ENCODE peak calls at places on chromosome 17, in five cellular contexts. R, V, X, C and I are unnamed samples. For H3K4me1, the result is how much of the 10 kb centered on the place peaks cover.

GRCh38 chr17:19578545-19578944 is 44.9 kb downstream of the SLC47A1 start:
- DNase-seq in V (no peak), R (no peak), C (no peak), X (no peak), I (no peak)

GRCh38 chr17:66123163-66123562 is 68.8 kb downstream of the CEP112 start:
- DNase-seq in X (no peak), V (no peak), C (no peak), R (no peak), I (no peak)

GRCh38 chr17:41650794-41651624 is 26.6 kb upstream of the KRT17 start:
- DNase-seq in R (no peak), C (no peak), V (peak), X (no peak), I (no peak)

GRCh38 chr17:65556910-65557348 is 4.5 kb downstream of the AXIN2 start:
- DNase-seq in V (no peak), R (no peak), X (no peak), C (no peak), I (no peak)

GRCh38 chr17:28896884-28897768 is at the start of gene FLOT2:
- DNase-seq in X (peak), C (peak), V (peak), R (peak), I (peak)

GRCh38 chr17:11296994-11297393 is 56.0 kb downstream of the SHISA6 start:
- DNase-seq in R (no peak), C (no peak), V (no peak), X (peak), I (no peak)

GRCh38 chr17:28968269-28968913 is 17.1 kb upstream of the PHF12 start:
- DNase-seq in C (no peak), V (no peak), R (no peak), X (no peak), I (no peak)

GRCh38 chr17:78986048-78986648 is 6.4 kb upstream of the LGALS3BP start:
- DNase-seq in R (peak), V (no peak), X (no peak), C (no peak), I (no peak)

GRCh38 chr17:4626734-4627256 is 14.7 kb downstream of the ALOX15 start:
- DNase-seq in R (no peak), C (no peak), V (no peak), X (no peak), I (no peak)

GRCh38 chr17:13385481-13385907 is 216.2 kb downstream of the HS3ST3A1 start:
- DNase-seq in C (peak), V (no peak), R (no peak), X (no peak), I (no peak)

GRCh38 chr17:6713130-6713917 is at the start of gene SLC13A5:
- DNase-seq in R (no peak), V (peak), X (peak), C (no peak), I (peak)

GRCh38 chr17:50420419-50421112 is 5.5 kb upstream of the ACSF2 start:
- DNase-seq in C (no peak), X (no peak), R (no peak), V (no peak), I (no peak)

GRCh38 chr17:49157784-49158183 is 25.2 kb downstream of the B4GALNT2 start:
- DNase-seq in X (peak), V (no peak), R (no peak), C (no peak), I (no peak)

GRCh38 chr17:15516150-15516549 is 47.1 kb downstream of the TVP23C start:
- DNase-seq in C (no peak), X (no peak), V (no peak), R (no peak), I (no peak)

GRCh38 chr17:36857698-36858097 is 79.6 kb upstream of the LHX1 start:
- DNase-seq in C (no peak), V (no peak), X (no peak), R (no peak), I (no peak)

GRCh38 chr17:57442401-57442823 is 186.1 kb downstream of the MSI2 start:
- DNase-seq in V (no peak), C (no peak), X (no peak), R (no peak), I (peak)

GRCh38 chr17:5826384-5826783 is 242.1 kb upstream of the NLRP1 start:
- DNase-seq in V (no peak), X (no peak), C (no peak), R (no peak), I (no peak)

GRCh38 chr17:59093145-59093701 is 13.5 kb downstream of the TRIM37 start:
- DNase-seq in R (no peak), C (no peak), X (no peak), V (no peak), I (no peak)

GRCh38 chr17:8055851-8056231 is 17.0 kb downstream of the ALOX15B start:
- DNase-seq in C (no peak), X (no peak), V (no peak), R (no peak), I (no peak)

GRCh38 chr17:56978441-56979090 is 635 bp downstream of the SCPEP1 start:
- DNase-seq in R (no peak), V (no peak), C (no peak), X (no peak), I (no peak)

GRCh38 chr17:45424769-45425124 is 7.9 kb downstream of the ARHGAP27 start:
- DNase-seq in C (no peak), V (peak), R (no peak), X (no peak), I (no peak)

GRCh38 chr17:44972953-44973352 is 4.8 kb upstream of the C1QL1 start:
- DNase-seq in X (no peak), V (no peak), R (no peak), C (no peak), I (no peak)

GRCh38 chr17:57481901-57482300 is 225.6 kb downstream of the MSI2 start:
- DNase-seq in X (no peak), V (no peak), C (no peak), R (no peak), I (no peak)

GRCh38 chr17:7717756-7718350 is 309 bp downstream of the DNAH2 start:
- DNase-seq in C (no peak), X (peak), R (no peak), V (no peak), I (no peak)

DNA sequence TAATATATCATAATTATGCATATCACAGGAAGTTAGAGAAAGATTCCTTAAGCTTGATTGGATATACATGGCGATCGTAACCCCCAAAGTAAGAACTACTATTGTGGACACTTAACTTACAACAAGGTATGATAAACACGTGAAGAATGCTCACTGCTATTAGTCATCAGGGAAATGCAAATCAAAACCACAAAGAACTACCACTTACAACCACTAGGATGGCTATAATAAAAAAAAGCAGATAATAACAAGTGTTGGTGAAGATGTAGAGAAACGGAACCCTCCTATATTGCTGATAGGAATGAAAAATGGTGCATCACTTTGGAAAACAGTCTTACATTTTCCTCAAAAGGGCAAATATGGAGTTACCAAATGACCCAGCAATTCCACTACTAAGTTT is 265.9 kb downstream of the SLC39A11 start:
- DNase-seq in X (peak), V (no peak), R (no peak), C (no peak), I (no peak)
- TF ChIP-seq CTCF in X (no peak), V (no peak), R (peak), C (no peak), I (no peak)

GRCh38 chr17:69428252-69428980 is 13.9 kb downstream of the MAP2K6 start:
- DNase-seq in R (no peak), V (no peak), C (peak), X (no peak), I (no peak)

GRCh38 chr17:69431835-69432234 is 17.3 kb downstream of the MAP2K6 start:
- DNase-seq in X (no peak), R (no peak), C (no peak), V (no peak), I (no peak)

GRCh38 chr17:69433093-69433492 is 18.6 kb downstream of the MAP2K6 start:
- DNase-seq in R (no peak), V (no peak), X (no peak), C (no peak), I (no peak)

GRCh38 chr17:69427486-69428197 is 13.1 kb downstream of the MAP2K6 start:
- DNase-seq in R (no peak), C (no peak), V (no peak), X (no peak), I (no peak)

GRCh38 chr17:69430488-69430887 is 16.0 kb downstream of the MAP2K6 start:
- DNase-seq in C (no peak), R (no peak), X (no peak), V (no peak), I (no peak)
- TF ChIP-seq EP300 in C (no peak), R (no peak), X (no peak), V (no peak), I (no peak)

DNA sequence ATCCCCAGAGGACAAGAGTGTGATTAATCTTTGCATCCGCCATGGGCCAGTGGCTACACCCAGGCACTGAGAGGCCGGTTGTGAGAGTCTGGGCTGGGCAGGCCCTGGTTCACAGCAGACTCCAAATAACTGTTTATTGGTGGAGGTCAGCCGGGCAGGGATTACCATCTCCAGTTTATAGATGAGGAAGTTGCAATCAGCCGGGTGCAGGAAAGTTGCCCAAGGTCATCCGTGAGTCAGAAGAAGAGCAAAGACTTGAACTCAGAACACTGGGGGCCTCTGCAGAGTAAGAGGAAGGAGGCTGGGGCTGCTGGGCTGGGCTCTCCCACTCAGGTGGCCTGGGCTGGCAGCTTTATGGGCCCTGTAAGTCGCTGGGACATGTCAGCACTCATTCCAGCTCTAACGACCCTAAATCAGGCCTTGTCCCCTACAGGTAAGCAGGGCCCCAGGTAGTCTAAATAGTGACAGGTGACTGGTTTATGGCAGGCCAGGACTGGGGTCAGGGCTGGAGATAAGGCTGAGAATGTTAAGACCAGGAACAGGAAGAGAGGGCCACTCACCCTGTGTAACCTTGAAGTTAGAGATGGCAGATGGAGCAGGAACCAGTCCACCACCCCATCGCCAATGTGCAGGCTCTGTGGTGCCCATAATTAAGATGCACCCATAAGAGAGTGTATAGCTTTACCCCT is 2.1 kb upstream of the CA4 start:
- DNase-seq in X (no peak), V (no peak), R (no peak), C (no peak), I (no peak)
- H3K4me1 ChIP-seq in X (under half), V (under half), R (under half), C (under half), I (under half)

GRCh38 chr17:67358612-67359011 is 7.8 kb downstream of the PSMD12 start:
- DNase-seq in V (no peak), X (no peak), R (no peak), C (no peak), I (no peak)

GRCh38 chr17:67360880-67361279 is 5.5 kb downstream of the PSMD12 start:
- DNase-seq in R (no peak), C (no peak), V (no peak), X (no peak), I (no peak)

GRCh38 chr17:67362173-67362572 is 4.2 kb downstream of the PSMD12 start:
- DNase-seq in C (no peak), R (no peak), X (no peak), V (no peak), I (no peak)

GRCh38 chr17:67364847-67365761 is 1.3 kb downstream of the PSMD12 start:
- DNase-seq in V (no peak), R (no peak), X (no peak), C (no peak), I (no peak)

DNA sequence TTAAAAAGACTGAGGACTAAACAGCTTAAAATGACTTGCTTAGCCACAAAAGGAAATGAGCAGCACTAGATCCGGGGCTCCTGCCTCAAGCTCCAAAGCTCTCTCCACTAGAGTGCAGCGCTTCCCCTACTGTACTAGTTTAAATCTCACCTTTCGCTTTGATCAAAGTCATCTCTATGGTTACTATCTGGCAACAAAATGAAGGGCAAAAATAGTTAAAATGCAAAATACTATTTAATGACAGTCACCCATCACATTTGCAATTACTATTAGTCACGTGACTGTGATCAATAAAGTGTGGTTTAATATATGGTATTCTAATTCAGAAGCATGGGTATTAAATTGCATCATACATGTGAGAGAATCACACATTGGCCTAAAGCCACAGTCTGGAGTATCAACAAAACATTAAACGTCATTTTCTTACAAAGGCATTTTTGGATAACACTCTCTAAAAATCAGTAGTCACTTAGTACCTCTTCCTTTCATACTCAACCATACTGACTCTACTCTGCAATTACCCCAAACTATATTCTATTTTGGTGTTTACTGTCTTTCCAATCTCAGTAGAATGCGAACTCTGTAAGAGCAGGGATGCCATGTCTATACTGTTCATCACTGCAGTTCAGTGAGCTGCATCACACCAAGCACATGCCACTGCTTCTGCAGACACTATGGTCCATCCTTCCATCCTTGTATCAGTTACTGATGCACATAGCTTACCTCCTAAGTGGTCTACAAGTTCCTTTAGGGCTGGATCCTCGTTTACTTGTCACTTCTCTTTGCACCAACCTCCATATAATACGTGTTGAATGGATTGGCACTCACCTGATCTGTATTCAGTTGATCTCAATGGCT is 6.2 kb downstream of the PSMD12 start:
- DNase-seq in C (no peak), X (peak), R (no peak), V (no peak), I (no peak)
- TF ChIP-seq CTCF in C (no peak), X (peak), R (no peak), V (no peak), I (no peak)

GRCh38 chr17:17237026-17237799 is at the start of gene FLCN:
- DNase-seq in X (peak), R (peak), C (peak), V (peak), I (peak)
- TF ChIP-seq EP300 in X (no peak), R (no peak), C (no peak), V (no peak), I (peak)

GRCh38 chr17:75854111-75854748 is 905 bp downstream of the WBP2 start:
- DNase-seq in R (no peak), X (peak), V (no peak), C (peak), I (no peak)

GRCh38 chr17:75855310-75856061 is at the start of gene WBP2:
- DNase-seq in X (peak), V (peak), R (peak), C (peak), I (peak)

GRCh38 chr17:75850928-75851692 is 4.0 kb downstream of the WBP2 start:
- DNase-seq in C (no peak), V (no peak), R (no peak), X (no peak), I (no peak)

GRCh38 chr17:75854881-75855309 is 240 bp downstream of the WBP2 start:
- DNase-seq in V (no peak), C (no peak), R (no peak), X (peak), I (no peak)

GRCh38 chr17:75853410-75853809 is 1.7 kb downstream of the WBP2 start:
- DNase-seq in C (no peak), X (no peak), V (no peak), R (no peak), I (no peak)
- H3K4me1 ChIP-seq in C (under half), X (under half), V (under half), R (half or more), I (under half)

DNA sequence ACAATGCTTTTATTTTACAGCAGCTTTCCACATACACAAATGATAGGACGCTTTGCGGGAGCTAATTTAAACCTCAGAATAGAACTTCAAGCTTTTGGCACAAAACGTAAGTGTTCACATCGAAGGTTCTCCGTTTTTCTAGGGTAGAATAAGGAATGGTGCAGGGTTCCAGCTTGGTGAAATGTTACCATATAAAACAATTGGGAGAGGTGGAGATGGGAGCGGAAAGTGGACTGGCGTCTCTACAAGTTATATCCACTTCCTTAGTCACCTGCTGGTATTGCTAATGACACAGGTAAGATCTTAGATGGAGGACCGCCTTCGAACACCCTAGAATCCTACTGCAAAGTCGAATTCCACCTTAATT is 1.7 kb upstream of the NXN start:
- DNase-seq in R (no peak), C (no peak), X (no peak), V (no peak), I (no peak)
- TF ChIP-seq CTCF in R (no peak), C (no peak), X (no peak), V (no peak), I (no peak)

GRCh38 chr17:43661699-43662431 is at the start of gene MEOX1:
- DNase-seq in C (no peak), V (no peak), X (no peak), R (no peak), I (no peak)

GRCh38 chr17:43662432-43663141 is 865 bp upstream of the MEOX1 start:
- DNase-seq in R (no peak), X (no peak), V (no peak), C (no peak), I (no peak)

GRCh38 chr17:43659823-43660222 is 1.9 kb downstream of the MEOX1 start:
- DNase-seq in C (no peak), X (no peak), R (no peak), V (no peak), I (no peak)

GRCh38 chr17:43660262-43660661 is 1.5 kb downstream of the MEOX1 start:
- DNase-seq in C (no peak), V (no peak), R (no peak), X (no peak), I (no peak)

GRCh38 chr17:43660816-43661493 is 767 bp downstream of the MEOX1 start:
- DNase-seq in C (no peak), X (no peak), V (no peak), R (no peak), I (no peak)
- TF ChIP-seq EP300 in C (no peak), X (no peak), V (no peak), R (no peak), I (no peak)